ENCODE peak calls at places on chromosomes 5 and 9, in nine cellular contexts. B, N, P, W, Q, H, K, Z and F are unnamed samples.

GRCh38 chr9:81132318-81132717 is 557.0 kb downstream of the TLE1 start:
- DNase-seq in B (no peak), N (peak), P (no peak), W (no peak), Q (peak), H (peak), K (no peak), Z (peak), F (peak)

GRCh38 chr5:7908317-7908716 is 39.4 kb downstream of the MTRR start:
- DNase-seq in B (no peak), N (no peak), P (no peak), W (no peak), Q (no peak), H (no peak), K (no peak), Z (no peak), F (no peak)

GRCh38 chr5:120507826-120508463 is 43.8 kb downstream of the PRR16 start:
- DNase-seq in B (no peak), N (no peak), P (no peak), W (no peak), Q (peak), H (no peak), K (no peak), Z (no peak), F (peak)

GRCh38 chr9:74735761-74736160 is 152.0 kb downstream of the TRPM6 start:
- DNase-seq in B (no peak), N (no peak), P (no peak), W (no peak), Q (no peak), H (no peak), K (no peak), Z (no peak), F (no peak)

GRCh38 chr9:72894342-72894741 is 58.5 kb downstream of the ALDH1A1 start:
- DNase-seq in B (no peak), N (no peak), P (peak), W (no peak), Q (peak), H (no peak), K (no peak), Z (peak), F (peak)

GRCh38 chr5:112762113-112762810 is 24.6 kb downstream of the APC start:
- DNase-seq in B (no peak), N (peak), P (peak), W (no peak), Q (peak), H (no peak), K (no peak), Z (peak), F (peak)

GRCh38 chr5:76582252-76583162 is 40.7 kb downstream of the F2RL2 start:
- DNase-seq in B (peak), N (peak), P (no peak), W (no peak), Q (peak), H (peak), K (no peak), Z (peak), F (peak)

GRCh38 chr9:28464817-28465216 is 891.5 kb upstream of the C9orf72 start:
- DNase-seq in B (no peak), N (no peak), P (no peak), W (no peak), Q (no peak), H (no peak), K (no peak), Z (no peak), F (no peak)

GRCh38 chr5:82794876-82795275 is 282.3 kb downstream of the TMEM167A start:
- DNase-seq in B (no peak), N (no peak), P (peak), W (no peak), Q (no peak), H (no peak), K (no peak), Z (peak), F (no peak)

GRCh38 chr9:14939378-14939777 is 29.1 kb upstream of the FREM1 start:
- DNase-seq in B (no peak), N (no peak), P (no peak), W (no peak), Q (no peak), H (no peak), K (no peak), Z (peak), F (no peak)

GRCh38 chr9:6739218-6739617 is 18.6 kb upstream of the KDM4C start:
- DNase-seq in B (no peak), N (peak), P (peak), W (no peak), Q (peak), H (no peak), K (no peak), Z (peak), F (peak)

GRCh38 chr5:132294728-132295504 is 722 bp downstream of the SLC22A4 start:
- DNase-seq in B (no peak), N (peak), P (peak), W (no peak), Q (peak), H (peak), K (no peak), Z (peak), F (peak)

GRCh38 chr9:127886401-127886972 is 9.0 kb upstream of the AK1 start:
- DNase-seq in B (no peak), N (no peak), P (peak), W (no peak), Q (no peak), H (no peak), K (no peak), Z (no peak), F (no peak)

GRCh38 chr5:143352691-143353090 is 50.8 kb downstream of the NR3C1 start:
- DNase-seq in B (no peak), N (no peak), P (no peak), W (no peak), Q (no peak), H (no peak), K (no peak), Z (no peak), F (no peak)

GRCh38 chr5:83360573-83360972 is 111.0 kb upstream of the VCAN start:
- DNase-seq in B (no peak), N (peak), P (no peak), W (no peak), Q (no peak), H (no peak), K (no peak), Z (no peak), F (no peak)

GRCh38 chr5:123559434-123559775 is 47.4 kb downstream of the CSNK1G3 start:
- DNase-seq in B (no peak), N (no peak), P (peak), W (no peak), Q (no peak), H (no peak), K (no peak), Z (no peak), F (no peak)

GRCh38 chr9:125910286-125910685 is 163.1 kb downstream of the PBX3 start:
- DNase-seq in B (no peak), N (no peak), P (no peak), W (no peak), Q (no peak), H (no peak), K (no peak), Z (peak), F (no peak)

GRCh38 chr9:114452219-114453169 is 52.8 kb downstream of the WHRN start:
- DNase-seq in B (peak), N (no peak), P (no peak), W (no peak), Q (no peak), H (no peak), K (no peak), Z (no peak), F (no peak)

GRCh38 chr9:93492327-93492726 is 38.9 kb upstream of the FAM120AOS start:
- DNase-seq in B (no peak), N (no peak), P (no peak), W (no peak), Q (no peak), H (no peak), K (no peak), Z (no peak), F (no peak)

GRCh38 chr5:178339272-178339671 is 106.7 kb upstream of the PHYKPL start:
- DNase-seq in B (no peak), N (no peak), P (no peak), W (no peak), Q (no peak), H (no peak), K (no peak), Z (no peak), F (no peak)

GRCh38 chr9:9102295-9102694 is 1302.7 kb upstream of the DMAC1 start:
- DNase-seq in B (no peak), N (no peak), P (no peak), W (no peak), Q (no peak), H (no peak), K (no peak), Z (no peak), F (no peak)

GRCh38 chr5:54013556-54014157 is 296.7 kb downstream of the ARL15 start:
- DNase-seq in B (no peak), N (peak), P (peak), W (no peak), Q (peak), H (peak), K (no peak), Z (peak), F (peak)

GRCh38 chr9:35272989-35273388 is 111.2 kb downstream of the UNC13B start:
- DNase-seq in B (no peak), N (no peak), P (peak), W (no peak), Q (peak), H (no peak), K (no peak), Z (peak), F (peak)

GRCh38 chr5:177296581-177296980 is 6.9 kb downstream of the RAB24 start:
- DNase-seq in B (no peak), N (no peak), P (no peak), W (no peak), Q (no peak), H (no peak), K (no peak), Z (no peak), F (no peak)

GRCh38 chr5:14724633-14725032 is 60.1 kb downstream of the OTULIN start:
- DNase-seq in B (no peak), N (no peak), P (no peak), W (no peak), Q (no peak), H (peak), K (no peak), Z (no peak), F (no peak)

GRCh38 chr9:75866273-75866871 is 24.1 kb upstream of the PCSK5 start:
- DNase-seq in B (no peak), N (no peak), P (peak), W (no peak), Q (peak), H (peak), K (no peak), Z (peak), F (peak)

GRCh38 chr5:141420855-141421488 is at the start of gene PCDHGA11:
- DNase-seq in B (no peak), N (no peak), P (peak), W (no peak), Q (peak), H (peak), K (no peak), Z (peak), F (peak)

GRCh38 chr5:75566710-75567309 is 44.4 kb upstream of the ANKDD1B start:
- DNase-seq in B (no peak), N (peak), P (peak), W (no peak), Q (peak), H (peak), K (no peak), Z (peak), F (peak)

GRCh38 chr5:101785090-101785489 is 511.0 kb downstream of the SLCO4C1 start:
- DNase-seq in B (no peak), N (no peak), P (no peak), W (no peak), Q (no peak), H (no peak), K (no peak), Z (no peak), F (no peak)

GRCh38 chr5:143657814-143658395 is 154.1 kb upstream of the HMHB1 start:
- DNase-seq in B (no peak), N (no peak), P (peak), W (no peak), Q (peak), H (peak), K (no peak), Z (no peak), F (no peak)

GRCh38 chr9:134025606-134026541 is 593 bp downstream of the BRD3OS start:
- DNase-seq in B (peak), N (peak), P (peak), W (no peak), Q (peak), H (peak), K (no peak), Z (peak), F (peak)

GRCh38 chr9:86563350-86563749 is 209.1 kb upstream of the TUT7 start:
- DNase-seq in B (no peak), N (peak), P (peak), W (no peak), Q (peak), H (no peak), K (no peak), Z (no peak), F (peak)

GRCh38 chr5:96936431-96937221 is 746 bp downstream of the LNPEP start:
- DNase-seq in B (peak), N (no peak), P (peak), W (peak), Q (peak), H (peak), K (peak), Z (peak), F (peak)

GRCh38 chr5:61784337-61784736 is 452.3 kb downstream of the ZSWIM6 start:
- DNase-seq in B (no peak), N (no peak), P (peak), W (no peak), Q (no peak), H (no peak), K (no peak), Z (peak), F (no peak)

GRCh38 chr5:1089621-1090040 is 22.2 kb downstream of the SLC12A7 start:
- DNase-seq in B (no peak), N (no peak), P (no peak), W (no peak), Q (no peak), H (no peak), K (no peak), Z (no peak), F (no peak)

GRCh38 chr9:32589083-32589713 is 16.2 kb upstream of the NDUFB6 start:
- DNase-seq in B (no peak), N (peak), P (peak), W (no peak), Q (peak), H (peak), K (no peak), Z (peak), F (peak)

GRCh38 chr5:160278356-160278755 is 34.0 kb downstream of the CCNJL start:
- DNase-seq in B (no peak), N (no peak), P (no peak), W (no peak), Q (no peak), H (no peak), K (no peak), Z (no peak), F (no peak)

GRCh38 chr9:8845808-8846207 is 1046.2 kb upstream of the DMAC1 start:
- DNase-seq in B (no peak), N (no peak), P (no peak), W (no peak), Q (no peak), H (no peak), K (no peak), Z (no peak), F (no peak)

GRCh38 chr9:35954942-35955546 is 2.9 kb downstream of the OR2S2 start:
- DNase-seq in B (peak), N (peak), P (peak), W (peak), Q (peak), H (peak), K (no peak), Z (peak), F (peak)

GRCh38 chr5:73960023-73960422 is 334.0 kb downstream of the ARHGEF28 start:
- DNase-seq in B (no peak), N (no peak), P (no peak), W (no peak), Q (no peak), H (peak), K (no peak), Z (no peak), F (no peak)